ENCODE peak calls at places on chromosomes 4 and X, in five cellular contexts. F is CD8-positive, alpha-beta memory T cell; V is SJSA1; I is aorta; Z is CD8-positive, alpha-beta T cell. H is an unnamed sample.

GRCh38 chr4:100295792-100296191 is 105.5 kb upstream of the DDIT4L start:
- DNase-seq in F (no peak), V (no peak), I (no peak), Z (no peak), H (no peak)

GRCh38 chrX:103792916-103793540 is 16.4 kb downstream of the PLP1 start:
- DNase-seq in F (no peak), V (no peak), I (no peak), Z (no peak), H (no peak)

GRCh38 chr4:21198683-21199082 is 498.4 kb downstream of the PACRGL start:
- DNase-seq in F (no peak), V (no peak), I (no peak), Z (no peak), H (no peak)

GRCh38 chr4:19178835-19179234 is 1072.9 kb upstream of the SLIT2 start:
- DNase-seq in F (no peak), V (no peak), I (no peak), Z (no peak), H (no peak)

GRCh38 chrX:14095702-14096101 is 66.0 kb upstream of the GEMIN8 start:
- DNase-seq in F (peak; percentile 35), V (peak; percentile 34), I (no peak), Z (peak; percentile 17), H (peak; percentile 45)

GRCh38 chr4:123234966-123235365 is 161.6 kb upstream of the SPRY1 start:
- DNase-seq in F (no peak), V (no peak), I (no peak), Z (no peak), H (no peak)

GRCh38 chr4:181952478-181952877 is 290.7 kb upstream of the TENM3 start:
- DNase-seq in F (no peak), V (peak; percentile 77), I (no peak), Z (no peak), H (no peak)

GRCh38 chrX:129980540-129981206 is 1.8 kb upstream of the BCORL1 start:
- DNase-seq in F (peak; percentile 57), V (no peak), I (peak; percentile 85), Z (peak; percentile 22), H (no peak)

GRCh38 chr4:94127707-94128328 is 79.8 kb upstream of the SMARCAD1 start:
- DNase-seq in F (no peak), V (no peak), I (no peak), Z (no peak), H (no peak)

GRCh38 chrX:71320126-71320525 is 18.6 kb downstream of the ITGB1BP2 start:
- DNase-seq in F (no peak), V (no peak), I (no peak), Z (no peak), H (no peak)

GRCh38 chrX:40402771-40403533 is 177.8 kb upstream of the ATP6AP2 start:
- DNase-seq in F (no peak), V (peak; percentile 58), I (no peak), Z (no peak), H (no peak)

GRCh38 chr4:16205298-16206164 is 20.7 kb downstream of the TAPT1 start:
- DNase-seq in F (no peak), V (no peak), I (no peak), Z (no peak), H (peak; percentile 44)

GRCh38 chrX:96906741-96907140 is 23.0 kb downstream of the RPA4 start:
- DNase-seq in F (no peak), V (no peak), I (no peak), Z (no peak), H (no peak)

DNA sequence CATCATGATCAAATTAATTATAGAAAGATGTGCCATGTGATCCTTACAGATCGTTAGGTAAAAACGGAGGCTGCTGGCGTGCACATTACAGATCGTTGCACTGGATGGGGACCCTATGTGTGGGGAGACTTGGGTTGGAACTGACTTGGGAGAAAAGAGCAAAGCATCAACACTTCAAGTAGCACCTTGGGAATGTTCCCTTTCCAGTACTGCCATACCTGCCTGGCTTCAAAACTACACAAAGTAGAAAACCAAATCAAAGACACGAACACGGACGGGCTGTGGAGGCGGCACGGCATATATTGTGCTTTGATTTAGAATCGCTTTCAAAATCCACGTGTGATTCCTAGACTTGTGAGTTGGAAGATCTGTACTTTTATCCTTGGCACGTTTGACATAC is 898 bp downstream of the CMC4 start:
- DNase-seq in F (no peak), V (no peak), I (no peak), Z (no peak), H (no peak)
- H3K4me1 ChIP-seq in F (peaks cover 21% of the 10 kb centered on the region), V (peaks cover 25% of the 10 kb centered on the region), I (no peaks in the 10 kb centered on the region), Z (peaks cover 11% of the 10 kb centered on the region), H (peaks cover 12% of the 10 kb centered on the region)

DNA sequence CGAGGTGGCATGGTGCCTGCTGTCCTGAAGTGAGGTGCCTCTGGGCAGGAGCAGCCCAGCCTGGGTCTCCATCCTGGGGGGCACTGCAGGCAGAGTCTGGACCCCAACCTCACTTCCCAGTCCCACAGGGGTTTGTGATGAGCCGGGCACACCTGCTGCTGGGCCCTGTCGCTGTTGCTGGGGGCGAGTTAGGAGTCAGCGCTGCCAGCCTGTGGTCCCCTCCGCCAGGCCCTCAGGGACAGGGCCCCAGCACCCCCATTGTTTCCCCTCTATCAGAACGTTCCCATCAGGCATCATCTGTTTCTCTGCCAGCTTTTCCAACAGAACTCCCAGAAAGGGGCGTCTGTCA is 23.4 kb downstream of the WFS1 start:
- DNase-seq in F (no peak), V (no peak), I (no peak), Z (no peak), H (no peak)
- H3K36me3 ChIP-seq in F (no peaks in the 10 kb centered on the region), V (no peaks in the 10 kb centered on the region), I (peaks cover 9% of the 10 kb centered on the region), Z (no peaks in the 10 kb centered on the region), H (peaks cover 8% of the 10 kb centered on the region)

GRCh38 chr4:8597319-8597718 is 4.8 kb downstream of the CPZ start:
- DNase-seq in F (no peak), V (no peak), I (no peak), Z (no peak), H (no peak)
- H3K4me3 ChIP-seq in F (no peak overlapping the region), V (no peak overlapping the region), I (no peak overlapping the region), Z (no peak overlapping the region), H (no peak overlapping the region)

DNA sequence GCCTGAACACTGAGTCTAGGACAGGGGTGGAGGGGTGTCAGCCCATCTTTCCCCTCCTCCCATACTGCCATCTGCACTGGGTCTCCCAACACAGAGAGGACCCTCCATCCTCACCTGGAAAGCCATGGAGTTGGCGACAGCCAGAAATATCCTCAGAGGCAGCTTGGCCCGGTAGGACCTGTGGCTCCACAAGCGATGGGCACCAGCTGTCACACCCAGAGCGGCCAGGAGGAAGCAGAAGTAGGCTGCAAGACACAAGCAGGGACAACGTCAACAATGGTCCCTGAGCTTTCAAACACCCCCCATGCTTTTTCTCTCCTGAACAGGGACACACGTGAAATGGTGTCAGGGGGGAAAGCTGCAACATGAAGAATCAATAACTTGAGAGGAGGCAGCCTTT is 93.4 kb downstream of the SCD5 start:
- DNase-seq in F (no peak), V (no peak), I (no peak), Z (no peak), H (no peak)
- H3K4me1 ChIP-seq in F (no peaks in the 10 kb centered on the region), V (peaks cover 10% of the 10 kb centered on the region), I (no peaks in the 10 kb centered on the region), Z (no peaks in the 10 kb centered on the region), H (no peaks in the 10 kb centered on the region)

GRCh38 chr4:2126309-2127043 is 67.3 kb downstream of the NAT8L start:
- DNase-seq in F (no peak), V (no peak), I (no peak), Z (no peak), H (no peak)
- H3K36me3 ChIP-seq in F (no peaks in the 10 kb centered on the region), V (no peaks in the 10 kb centered on the region), I (no peaks in the 10 kb centered on the region), Z (no peaks in the 10 kb centered on the region), H (no peaks in the 10 kb centered on the region)

GRCh38 chr4:170388255-170388654 is 298.5 kb upstream of the AADAT start:
- DNase-seq in F (no peak), V (no peak), I (no peak), Z (no peak), H (no peak)

GRCh38 chr4:170395773-170396172 is 306.0 kb upstream of the AADAT start:
- DNase-seq in F (no peak), V (no peak), I (no peak), Z (no peak), H (no peak)

GRCh38 chr4:170386974-170387373 is 297.2 kb upstream of the AADAT start:
- DNase-seq in F (no peak), V (no peak), I (no peak), Z (no peak), H (no peak)

GRCh38 chr4:170386511-170386910 is 296.8 kb upstream of the AADAT start:
- DNase-seq in F (no peak), V (no peak), I (no peak), Z (no peak), H (no peak)

GRCh38 chr4:170391066-170391754 is 301.5 kb upstream of the AADAT start:
- DNase-seq in F (no peak), V (no peak), I (no peak), Z (no peak), H (no peak)
- H3K4me3 ChIP-seq in F (no peak overlapping the region), V (no peak overlapping the region), I (no peak overlapping the region), Z (no peak overlapping the region), H (no peak overlapping the region)

GRCh38 chrX:24167719-24168472 is 18.4 kb downstream of the ZFX start:
- DNase-seq in F (no peak), V (no peak), I (no peak), Z (no peak), H (no peak)

GRCh38 chrX:24168807-24169206 is 19.3 kb downstream of the ZFX start:
- DNase-seq in F (no peak), V (no peak), I (no peak), Z (no peak), H (no peak)

GRCh38 chrX:24173115-24173847 is 23.8 kb downstream of the ZFX start:
- DNase-seq in F (no peak), V (no peak), I (no peak), Z (no peak), H (no peak)

GRCh38 chrX:24166078-24166477 is 16.5 kb downstream of the ZFX start:
- DNase-seq in F (no peak), V (no peak), I (no peak), Z (no peak), H (no peak)

GRCh38 chrX:24169211-24169610 is 19.7 kb downstream of the ZFX start:
- DNase-seq in F (no peak), V (no peak), I (no peak), Z (no peak), H (no peak)
- H3K4me1 ChIP-seq in F (peaks cover 12% of the 10 kb centered on the region), V (peaks cover 5% of the 10 kb centered on the region), I (peaks cover 17% of the 10 kb centered on the region), Z (peaks cover 20% of the 10 kb centered on the region), H (peaks cover 11% of the 10 kb centered on the region)

GRCh38 chr4:53465891-53466290 is 88.5 kb downstream of the FIP1L1 start:
- DNase-seq in F (no peak), V (no peak), I (no peak), Z (no peak), H (no peak)

GRCh38 chr4:53465291-53465690 is 87.8 kb downstream of the FIP1L1 start:
- DNase-seq in F (no peak), V (no peak), I (no peak), Z (no peak), H (no peak)

GRCh38 chr4:53459548-53459947 is 82.1 kb downstream of the FIP1L1 start:
- DNase-seq in F (no peak), V (no peak), I (no peak), Z (no peak), H (no peak)

GRCh38 chr4:53463340-53463739 is 85.9 kb downstream of the FIP1L1 start:
- DNase-seq in F (no peak), V (no peak), I (no peak), Z (no peak), H (no peak)

GRCh38 chr4:53461244-53461643 is 83.8 kb downstream of the FIP1L1 start:
- DNase-seq in F (no peak), V (no peak), I (no peak), Z (no peak), H (no peak)
- H3K36me3 ChIP-seq in F (peaks cover 33% of the 10 kb centered on the region), V (peaks cover 25% of the 10 kb centered on the region), I (no peaks in the 10 kb centered on the region), Z (peaks cover 5% of the 10 kb centered on the region), H (peaks cover 13% of the 10 kb centered on the region)

GRCh38 chr4:56606385-56606784 is 74.7 kb downstream of the HOPX start:
- DNase-seq in F (no peak), V (no peak), I (no peak), Z (no peak), H (no peak)
- H3K4me3 ChIP-seq in F (no peak overlapping the region), V (no peak overlapping the region), I (no peak overlapping the region), Z (no peak overlapping the region), H (no peak overlapping the region)